ENCODE peak calls at places on chromosomes 11 and 22, in six cellular contexts. M is BE2C, X is spleen, L is PC-3, N is retinal pigment epithelial cell, H is left ventricle myocardium inferior. Y is an unnamed sample.

GRCh38 chr11:126061707-126062678 is 673 bp downstream of the CDON start:
- DNase-seq in L (peak; percentile 79), H (peak; percentile 40), N (no peak), M (peak; percentile 70), X (peak; percentile 86), Y (peak; percentile 45)

GRCh38 chr11:12640926-12641849 is 33.0 kb upstream of the TEAD1 start:
- DNase-seq in L (no peak), M (no peak), X (no peak), N (no peak), H (no peak), Y (no peak)

GRCh38 chr11:122816701-122817100 is 21.6 kb upstream of the CRTAM start:
- DNase-seq in M (no peak), N (no peak), H (no peak), L (no peak), X (no peak), Y (no peak)

GRCh38 chr11:64164392-64165312 is 1.3 kb downstream of the MACROD1 start:
- DNase-seq in H (peak; percentile 65), X (no peak), N (no peak), M (no peak), L (peak; percentile 61), Y (no peak)

GRCh38 chr22:32760815-32761214 is 40.7 kb upstream of the TIMP3 start:
- DNase-seq in N (no peak), H (peak; percentile 43), L (no peak), M (no peak), X (no peak), Y (no peak)

GRCh38 chr11:843818-844692 is 1.4 kb downstream of the TSPAN4 start:
- DNase-seq in N (peak; percentile 86), L (peak; percentile 88), X (peak; percentile 94), H (peak; percentile 92), M (no peak), Y (peak; percentile 63)

GRCh38 chr11:92866679-92867282 is 102.7 kb upstream of the MTNR1B start:
- DNase-seq in N (no peak), X (no peak), M (no peak), H (peak; percentile 38), L (no peak), Y (no peak)

GRCh38 chr11:1354125-1354938 is 35.4 kb upstream of the BRSK2 start:
- DNase-seq in H (no peak), N (no peak), M (no peak), L (no peak), X (peak; percentile 58), Y (no peak)

GRCh38 chr11:46857666-46858065 is 11.6 kb upstream of the CKAP5 start:
- DNase-seq in M (no peak), H (no peak), N (no peak), L (no peak), X (no peak), Y (no peak)

GRCh38 chr11:134763030-134763388 is 351.0 kb upstream of the B3GAT1 start:
- DNase-seq in N (no peak), L (peak; percentile 62), X (no peak), M (no peak), H (no peak), Y (no peak)

GRCh38 chr22:45997077-45997774 is 20.3 kb upstream of the WNT7B start:
- DNase-seq in H (peak; percentile 95), M (peak; percentile 95), N (no peak), L (peak; percentile 64), X (peak; percentile 93), Y (peak; percentile 37)

GRCh38 chr11:1217151-1217550 is 5.7 kb upstream of the MUC5B start:
- DNase-seq in L (no peak), H (no peak), X (no peak), M (no peak), N (no peak), Y (no peak)

GRCh38 chr22:26828311-26828710 is 170.9 kb downstream of the MIAT start:
- DNase-seq in L (no peak), H (no peak), N (no peak), X (no peak), M (no peak), Y (no peak)

GRCh38 chr22:31193092-31193491 is 19.0 kb upstream of the LIMK2 start:
- DNase-seq in X (no peak), N (no peak), M (no peak), L (no peak), H (no peak), Y (no peak)

GRCh38 chr11:119338318-119338890 is 2.3 kb downstream of the C1QTNF5 start:
- DNase-seq in H (peak; percentile 65), N (no peak), L (peak; percentile 91), M (peak; percentile 78), X (peak; percentile 88), Y (no peak)

GRCh38 chr11:119337581-119338317 is 2.9 kb downstream of the C1QTNF5 start:
- DNase-seq in X (peak; percentile 66), H (no peak), M (peak; percentile 58), N (no peak), L (no peak), Y (no peak)

GRCh38 chr11:119339581-119340334 is 925 bp downstream of the C1QTNF5 start:
- DNase-seq in N (no peak), X (peak; percentile 89), M (peak; percentile 76), H (peak; percentile 81), L (peak; percentile 47), Y (no peak)

GRCh38 chr11:119340335-119341221 is at the start of gene C1QTNF5:
- DNase-seq in L (no peak), M (no peak), H (peak; percentile 91), N (no peak), X (peak; percentile 85), Y (no peak)

GRCh38 chr11:119338946-119339580 is 1.6 kb downstream of the C1QTNF5 start:
- DNase-seq in X (peak; percentile 64), H (no peak), M (no peak), L (no peak), N (no peak), Y (no peak)
- H3K4me3 ChIP-seq in X (peak overlapping the region; percentile 43), H (peak overlapping the region; percentile 77), M (peak overlapping the region; percentile 29), L (peak overlapping the region; percentile 1), N (peak overlapping the region; percentile 72), Y (no peak overlapping the region)

GRCh38 chr11:115213007-115213406 is 291.2 kb downstream of the CADM1 start:
- DNase-seq in M (no peak), N (no peak), H (no peak), X (no peak), L (no peak), Y (no peak)

GRCh38 chr11:115219378-115219777 is 284.8 kb downstream of the CADM1 start:
- DNase-seq in M (no peak), H (no peak), N (no peak), X (no peak), L (no peak), Y (no peak)

GRCh38 chr11:115214644-115215305 is 289.4 kb downstream of the CADM1 start:
- DNase-seq in N (no peak), L (no peak), H (no peak), X (no peak), M (no peak), Y (no peak)

GRCh38 chr11:115217726-115218311 is 286.4 kb downstream of the CADM1 start:
- DNase-seq in M (peak; percentile 36), L (no peak), X (no peak), H (no peak), N (no peak), Y (no peak)

DNA sequence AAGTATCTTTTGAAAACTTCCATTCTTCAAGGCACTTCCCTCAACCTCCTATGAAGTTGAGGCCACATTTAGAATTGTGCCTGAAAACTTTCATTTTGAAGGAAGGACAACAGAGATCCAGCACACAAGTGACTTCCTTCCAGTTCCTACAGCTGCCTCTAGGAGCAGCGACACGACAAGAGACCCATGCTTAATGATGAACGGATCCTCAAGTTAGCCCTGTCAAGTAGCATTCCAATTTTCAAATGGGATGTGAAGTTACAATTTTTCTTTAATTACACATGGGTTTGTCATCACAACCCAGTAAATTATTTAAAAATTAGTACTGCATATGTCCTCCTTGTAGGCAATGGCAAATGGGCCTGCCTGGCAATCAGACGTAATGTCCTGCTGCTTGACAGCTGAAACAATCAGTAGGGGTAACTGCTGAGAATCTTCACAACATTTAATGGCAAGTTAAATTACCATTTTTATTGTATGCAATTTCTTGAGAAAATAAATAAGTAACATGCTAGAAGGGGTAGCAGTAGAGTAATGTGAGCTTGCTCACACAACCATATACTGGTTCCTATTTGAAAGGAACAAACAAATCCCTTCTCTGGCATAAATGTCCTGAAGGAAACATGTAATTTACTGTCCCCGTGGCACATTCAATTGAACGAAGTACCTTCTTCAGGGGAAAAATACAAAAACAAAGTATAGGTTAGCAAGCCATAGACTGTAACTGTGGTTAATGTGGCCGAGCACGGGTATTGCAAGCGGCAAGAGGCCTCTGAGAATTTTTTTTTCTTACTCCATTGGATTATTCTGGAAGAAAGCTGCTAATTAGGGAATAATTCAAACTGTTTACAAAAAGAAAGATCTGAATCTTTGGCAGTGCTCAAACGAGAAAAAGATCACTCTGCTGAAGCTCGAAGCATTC is 288.3 kb downstream of the CADM1 start:
- DNase-seq in H (no peak), N (no peak), L (no peak), X (no peak), M (no peak), Y (peak; percentile 8)
- TF ChIP-seq CTCF in H (no peak), N (peak; percentile 51), L (peak; percentile 16), X (no peak), M (peak; percentile 73), Y (peak; percentile 36)

GRCh38 chr22:48718818-48719500 is 1108.7 kb downstream of the BRD1 start:
- DNase-seq in L (no peak), X (peak; percentile 47), N (no peak), M (no peak), H (peak; percentile 0), Y (no peak)
- H3K4me3 ChIP-seq in L (no peak overlapping the region), X (no peak overlapping the region), N (no peak overlapping the region), M (no peak overlapping the region), H (no peak overlapping the region), Y (no peak overlapping the region)

DNA sequence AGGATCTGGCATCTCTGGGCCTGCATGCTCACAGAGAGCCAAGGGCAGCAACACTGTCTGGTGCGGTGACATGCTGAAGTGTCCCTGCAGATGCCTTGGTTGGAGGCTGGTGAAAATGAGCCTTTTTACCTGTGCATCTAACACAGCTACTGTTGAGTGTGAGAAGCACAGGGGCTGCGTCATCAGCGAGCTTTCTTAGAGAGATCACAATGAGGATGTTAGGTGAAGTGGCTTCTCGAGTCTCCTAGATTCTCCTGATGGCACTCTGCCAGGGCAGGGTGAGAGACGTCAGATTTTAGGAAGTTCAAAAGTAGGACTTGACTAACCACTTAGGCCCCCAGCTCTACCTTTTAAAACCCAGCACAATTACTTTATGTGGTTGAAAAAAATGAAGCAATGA is 3.6 kb upstream of the SLC15A3 start:
- DNase-seq in H (no peak), M (no peak), X (peak; percentile 70), L (no peak), N (no peak), Y (no peak)
- TF ChIP-seq CTCF in H (no peak), M (no peak), X (no peak), L (no peak), N (no peak), Y (no peak)